ENCODE peak calls at places on chromosomes 13 and 19, in ten cellular contexts. S is fibroblast of the aortic adventitia, G is MM.1S, K is colonic mucosa, V is tibial nerve, Z is BE2C, U is esophagus squamous epithelium, T is kidney, M is cardiac muscle cell, C is AG09309. Y is an unnamed sample.
A peak's percentile ranks its signal among the peaks of the same experiment; 100 is the strongest.

GRCh38 chr19:14450168-14450874 is 17.2 kb downstream of the PKN1 start:
- DNase-seq in C (no peak), S (no peak), U (no peak), T (no peak), Z (peak; percentile 98), V (no peak), K (peak; percentile 39), G (peak; percentile 31), M (no peak), Y (peak; percentile 63)

GRCh38 chr19:47106819-47107200 is 6.8 kb downstream of the ZC3H4 start:
- DNase-seq in Z (no peak), M (no peak), G (no peak), V (no peak), S (peak; percentile 79), C (no peak), U (no peak), T (no peak), K (no peak), Y (peak; percentile 84)

GRCh38 chr13:41059466-41059865 is 1.8 kb upstream of the WBP4 start:
- DNase-seq in G (peak; percentile 35), M (no peak), V (no peak), C (no peak), T (no peak), S (peak; percentile 28), K (no peak), Z (no peak), U (no peak), Y (peak; percentile 44)

GRCh38 chr19:31256601-31256990 is 92.6 kb downstream of the TSHZ3 start:
- DNase-seq in G (no peak), M (no peak), S (no peak), Z (no peak), T (no peak), C (no peak), K (no peak), U (no peak), V (no peak), Y (no peak)

GRCh38 chr13:23621316-23621645 is 51.1 kb downstream of the TNFRSF19 start:
- DNase-seq in T (no peak), M (no peak), V (no peak), K (no peak), Z (no peak), G (no peak), C (peak; percentile 45), S (peak; percentile 42), U (no peak), Y (peak; percentile 95)

GRCh38 chr13:21583496-21583895 is 20.5 kb downstream of the MICU2 start:
- DNase-seq in U (no peak), S (peak; percentile 23), C (no peak), Z (peak; percentile 30), G (no peak), K (no peak), T (no peak), M (no peak), V (no peak), Y (no peak)

GRCh38 chr13:109611912-109612691 is 174.3 kb downstream of the IRS2 start:
- DNase-seq in C (no peak), S (no peak), M (no peak), V (no peak), K (no peak), G (no peak), U (no peak), T (no peak), Z (no peak), Y (no peak)

GRCh38 chr19:39413269-39413902 is 917 bp downstream of the PLEKHG2 start:
- DNase-seq in Z (peak; percentile 85), U (no peak), K (peak; percentile 56), T (peak; percentile 94), M (peak; percentile 83), G (no peak), S (peak; percentile 59), C (no peak), V (no peak), Y (peak; percentile 65)

GRCh38 chr19:42452590-42452989 is 9.8 kb upstream of the CXCL17 start:
- DNase-seq in Z (no peak), T (no peak), G (no peak), M (no peak), U (no peak), K (no peak), C (no peak), V (no peak), S (no peak), Y (no peak)

GRCh38 chr13:65724261-65724660 is 1505.9 kb downstream of the PCDH9 start:
- DNase-seq in V (no peak), U (no peak), M (no peak), K (no peak), G (no peak), Z (no peak), C (peak; percentile 14), T (no peak), S (peak; percentile 50), Y (peak; percentile 54)

GRCh38 chr19:57406516-57407123 is 4.3 kb upstream of the ZNF17 start:
- DNase-seq in U (no peak), S (peak; percentile 58), V (no peak), K (peak; percentile 67), G (peak; percentile 65), C (no peak), Z (peak; percentile 77), T (no peak), M (peak; percentile 84), Y (peak; percentile 45)
- TF ChIP-seq CTCF in U (peak; percentile 25), S (peak; percentile 81), V (no peak), K (no peak), G (peak; percentile 80), C (peak; percentile 91), Z (peak; percentile 89), T (peak; percentile 59), M (peak; percentile 89), Y (peak; percentile 76)

GRCh38 chr19:6068711-6069110 is 41.6 kb downstream of the RFX2 start:
- DNase-seq in Z (no peak), U (no peak), T (peak; percentile 38), M (no peak), V (no peak), C (no peak), G (no peak), K (peak; percentile 16), S (peak; percentile 45), Y (no peak)
- H3K4me3 ChIP-seq in Z (no peak overlapping the region), U (no peak overlapping the region), T (no peak overlapping the region), M (no peak overlapping the region), V (no peak overlapping the region), C (no peak overlapping the region), G (no peak overlapping the region), K (no peak overlapping the region), S (no peak overlapping the region), Y (no peak overlapping the region)

GRCh38 chr19:488505-489417 is 7.5 kb upstream of the MADCAM1 start:
- DNase-seq in G (peak; percentile 97), K (peak; percentile 94), U (peak; percentile 74), C (peak; percentile 59), M (peak; percentile 97), V (peak; percentile 96), Z (peak; percentile 99), S (peak; percentile 91), T (peak; percentile 99), Y (peak; percentile 89)

GRCh38 chr19:492091-492531 is 4.2 kb upstream of the MADCAM1 start:
- DNase-seq in K (no peak), S (peak; percentile 11), Z (peak; percentile 69), G (no peak), M (no peak), T (no peak), U (no peak), C (no peak), V (no peak), Y (no peak)

GRCh38 chr19:485583-486236 is 10.6 kb upstream of the MADCAM1 start:
- DNase-seq in C (no peak), T (no peak), V (peak; percentile 53), Z (no peak), K (no peak), G (no peak), M (no peak), U (no peak), S (peak; percentile 80), Y (peak; percentile 71)

GRCh38 chr19:491146-491741 is 5.0 kb upstream of the MADCAM1 start:
- DNase-seq in T (peak; percentile 80), S (no peak), K (no peak), V (no peak), U (no peak), Z (peak; percentile 69), M (no peak), G (no peak), C (no peak), Y (no peak)

GRCh38 chr19:489418-490196 is 6.7 kb upstream of the MADCAM1 start:
- DNase-seq in T (no peak), Z (no peak), C (no peak), K (no peak), M (peak; percentile 54), V (no peak), S (peak; percentile 21), G (no peak), U (no peak), Y (peak; percentile 30)
- TF ChIP-seq CTCF in T (no peak), Z (no peak), C (no peak), K (no peak), M (no peak), V (no peak), S (no peak), G (no peak), U (no peak), Y (no peak)

GRCh38 chr19:3370214-3370720 is 3.9 kb downstream of the NFIC start:
- DNase-seq in Z (no peak), C (no peak), S (no peak), M (no peak), U (no peak), K (no peak), T (no peak), V (no peak), G (no peak), Y (no peak)
- H3K4me3 ChIP-seq in Z (no peak overlapping the region), C (peak overlapping the region; percentile 69), S (peak overlapping the region; percentile 78), M (no peak overlapping the region), U (peak overlapping the region; percentile 83), K (no peak overlapping the region), T (peak overlapping the region; percentile 72), V (peak overlapping the region; percentile 87), G (no peak overlapping the region), Y (peak overlapping the region; percentile 82)

GRCh38 chr13:33441015-33441414 is 155.5 kb upstream of the STARD13 start:
- DNase-seq in U (no peak), Z (peak; percentile 23), G (no peak), K (peak; percentile 43), T (no peak), V (no peak), M (peak; percentile 37), S (peak; percentile 39), C (no peak), Y (peak; percentile 48)
- TF ChIP-seq CTCF in U (no peak), Z (peak; percentile 51), G (no peak), K (no peak), T (peak; percentile 31), V (no peak), M (no peak), S (peak; percentile 11), C (peak; percentile 34), Y (peak; percentile 30)

GRCh38 chr19:52585604-52586003 is 15.5 kb downstream of the ZNF701 start:
- DNase-seq in K (no peak), C (no peak), S (no peak), Z (no peak), U (no peak), T (no peak), G (no peak), V (no peak), M (no peak), Y (no peak)

GRCh38 chr19:52585101-52585500 is 15.0 kb downstream of the ZNF701 start:
- DNase-seq in T (no peak), V (no peak), U (no peak), S (no peak), C (no peak), K (no peak), G (no peak), Z (no peak), M (no peak), Y (peak; percentile 22)

GRCh38 chr19:52584686-52585085 is 14.6 kb downstream of the ZNF701 start:
- DNase-seq in T (no peak), V (no peak), K (no peak), S (no peak), U (no peak), G (no peak), C (no peak), M (peak; percentile 26), Z (no peak), Y (no peak)
- H3K4me3 ChIP-seq in T (no peak overlapping the region), V (no peak overlapping the region), K (no peak overlapping the region), S (no peak overlapping the region), U (peak overlapping the region; percentile 22), G (no peak overlapping the region), C (no peak overlapping the region), M (no peak overlapping the region), Z (no peak overlapping the region), Y (peak overlapping the region; percentile 12)